ENCODE peak calls at places on chromosomes 11 and 22, in five cellular contexts. P is SK-N-MC, A is cardiac muscle cell, H is tibial artery, Z is gastrocnemius medialis. L is an unnamed sample. For H3K36me3, the result is how much of the 10 kb centered on the place peaks cover.

GRCh38 chr22:48075604-48076400 is 1313.4 kb downstream of the TBC1D22A start:
- DNase-seq in P (no peak), A (no peak), H (no peak), Z (no peak), L (no peak)

GRCh38 chr11:59151761-59152160 is 9.1 kb downstream of the FAM111A start:
- DNase-seq in P (no peak), A (no peak), H (no peak), Z (no peak), L (no peak)

GRCh38 chr22:25016311-25016710 is 63.8 kb downstream of the KIAA1671 start:
- DNase-seq in P (no peak), A (no peak), H (no peak), Z (no peak), L (no peak)

GRCh38 chr22:19621372-19622060 is 92.8 kb upstream of the SEPTIN5 start:
- DNase-seq in P (no peak), A (no peak), H (no peak), Z (no peak), L (no peak)

GRCh38 chr11:104912102-104912501 is 13.8 kb upstream of the CASP12 start:
- DNase-seq in P (no peak), A (no peak), H (no peak), Z (no peak), L (no peak)

GRCh38 chr22:27133951-27134664 is 476.7 kb downstream of the MIAT start:
- DNase-seq in P (no peak), A (no peak), H (peak), Z (peak), L (peak)

GRCh38 chr11:134951305-134951700 is 539.3 kb upstream of the B3GAT1 start:
- DNase-seq in P (peak), A (no peak), H (peak), Z (peak), L (no peak)

GRCh38 chr11:70872950-70873735 is 379.2 kb downstream of the SHANK2 start:
- DNase-seq in P (no peak), A (no peak), H (no peak), Z (no peak), L (no peak)

GRCh38 chr11:42013656-42014201 is 554.3 kb upstream of the LRRC4C start:
- DNase-seq in P (no peak), A (no peak), H (no peak), Z (no peak), L (no peak)

GRCh38 chr11:117839234-117839882 is 14.8 kb upstream of the FXYD2 start:
- DNase-seq in P (no peak), A (no peak), H (no peak), Z (no peak), L (no peak)

GRCh38 chr11:11980200-11980599 is 28.2 kb downstream of the DKK3 start:
- DNase-seq in P (no peak), A (no peak), H (no peak), Z (no peak), L (no peak)

GRCh38 chr11:67439321-67440228 is 2.1 kb upstream of the PTPRCAP start:
- DNase-seq in P (no peak), A (no peak), H (peak), Z (peak), L (no peak)

GRCh38 chr11:118051611-118052461 is 25.0 kb upstream of the TMPRSS4 start:
- DNase-seq in P (no peak), A (no peak), H (peak), Z (no peak), L (no peak)

GRCh38 chr11:64661146-64661545 is 61.9 kb downstream of the NRXN2 start:
- DNase-seq in P (no peak), A (no peak), H (peak), Z (peak), L (no peak)

GRCh38 chr11:59787816-59788215 is 22.8 kb downstream of the MRPL16 start:
- DNase-seq in P (no peak), A (peak), H (no peak), Z (no peak), L (no peak)

GRCh38 chr22:24302591-24302990 is 32.0 kb downstream of the SPECC1L start:
- DNase-seq in P (no peak), A (no peak), H (no peak), Z (no peak), L (no peak)

GRCh38 chr11:68677432-68677831 is 6.9 kb upstream of the GAL start:
- DNase-seq in P (no peak), A (no peak), H (no peak), Z (no peak), L (no peak)

GRCh38 chr11:124657922-124658321 is 15.6 kb downstream of the SIAE start:
- DNase-seq in P (no peak), A (no peak), H (no peak), Z (no peak), L (no peak)

GRCh38 chr11:111836766-111837165 is 34.6 kb downstream of the ALG9 start:
- DNase-seq in P (no peak), A (no peak), H (no peak), Z (no peak), L (no peak)

GRCh38 chr11:57144531-57145320 is 37.0 kb upstream of the LRRC55 start:
- DNase-seq in P (no peak), A (no peak), H (no peak), Z (no peak), L (no peak)

GRCh38 chr22:30325065-30325720 is 1.5 kb downstream of the TBC1D10A start:
- DNase-seq in P (no peak), A (peak), H (peak), Z (peak), L (peak)

GRCh38 chr11:2136209-2136951 is 2.8 kb downstream of the IGF2 start:
- DNase-seq in P (no peak), A (no peak), H (no peak), Z (no peak), L (no peak)

GRCh38 chr22:28873183-28873964 is 10.0 kb upstream of the ZNRF3 start:
- DNase-seq in P (no peak), A (no peak), H (no peak), Z (no peak), L (no peak)

GRCh38 chr11:71060358-71060757 is 192.0 kb downstream of the SHANK2 start:
- DNase-seq in P (no peak), A (no peak), H (no peak), Z (no peak), L (no peak)

GRCh38 chr11:71252782-71253730 is 679 bp upstream of the SHANK2 start:
- DNase-seq in P (no peak), A (peak), H (no peak), Z (no peak), L (peak)

GRCh38 chr22:17588606-17589005 is 25.3 kb downstream of the SLC25A18 start:
- DNase-seq in P (no peak), A (no peak), H (no peak), Z (no peak), L (no peak)

GRCh38 chr22:17589810-17590375 is 26.6 kb downstream of the SLC25A18 start:
- DNase-seq in P (no peak), A (no peak), H (peak), Z (no peak), L (no peak)

GRCh38 chr22:17590586-17590985 is 27.3 kb downstream of the SLC25A18 start:
- DNase-seq in P (no peak), A (no peak), H (peak), Z (no peak), L (no peak)

GRCh38 chr22:17596226-17596625 is 32.3 kb downstream of the ATP6V1E1 start:
- DNase-seq in P (no peak), A (no peak), H (peak), Z (no peak), L (no peak)

DNA sequence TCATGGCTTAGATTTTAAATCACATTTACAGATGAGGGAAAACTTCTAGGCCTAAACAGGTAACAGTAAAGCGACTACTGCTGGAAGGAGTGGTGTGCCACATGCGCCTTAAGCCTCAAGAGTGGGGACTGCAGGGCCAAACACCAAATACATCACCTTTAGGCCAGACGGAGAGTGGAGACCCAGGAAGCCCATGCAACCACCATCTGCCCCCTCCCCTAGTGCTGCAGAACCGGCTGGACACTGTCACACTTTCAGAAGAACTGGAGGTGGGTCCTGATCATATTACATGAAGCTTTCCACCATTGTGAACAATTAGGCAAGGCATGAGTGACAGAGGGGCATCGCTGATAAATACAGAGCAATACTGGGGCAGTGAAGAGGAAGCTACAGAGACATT is 28.9 kb downstream of the SLC25A18 start:
- DNase-seq in P (no peak), A (no peak), H (peak), Z (no peak), L (no peak)
- H3K36me3 ChIP-seq in P (half or more), A (under half), H (half or more), Z (under half), L (under half)

DNA sequence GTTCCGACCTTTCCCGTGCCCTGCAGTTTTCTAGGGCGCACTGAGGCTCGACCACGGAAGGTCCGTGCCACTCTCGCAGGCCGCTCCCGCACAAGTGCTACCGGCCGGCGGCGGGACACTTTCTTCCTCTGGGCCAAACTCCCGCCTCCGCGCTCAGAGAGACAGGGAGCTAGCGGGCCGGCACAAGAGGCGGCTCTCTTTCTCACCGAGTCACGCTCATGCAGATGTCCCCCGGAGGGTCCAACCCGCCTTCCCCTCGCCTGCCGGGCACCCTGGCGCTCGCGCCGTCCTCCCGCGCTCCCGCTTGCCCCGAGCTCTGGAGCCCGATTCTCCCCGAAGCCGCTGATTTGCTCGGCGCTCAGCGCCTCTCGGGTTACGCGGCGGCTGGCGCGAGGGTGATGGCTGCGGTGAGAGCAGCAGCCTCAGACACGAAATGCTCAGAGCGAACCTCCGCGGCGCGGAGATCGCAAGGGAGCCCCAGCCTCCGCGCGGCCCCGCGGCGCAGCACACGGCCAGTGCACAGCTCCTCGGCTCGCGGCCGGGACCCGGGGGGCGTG is 1.0 kb downstream of the LMO1 start:
- DNase-seq in P (no peak), A (peak), H (peak), Z (peak), L (no peak)
- H3K4me3 ChIP-seq in P (no peak), A (peak), H (peak), Z (peak), L (peak)

DNA sequence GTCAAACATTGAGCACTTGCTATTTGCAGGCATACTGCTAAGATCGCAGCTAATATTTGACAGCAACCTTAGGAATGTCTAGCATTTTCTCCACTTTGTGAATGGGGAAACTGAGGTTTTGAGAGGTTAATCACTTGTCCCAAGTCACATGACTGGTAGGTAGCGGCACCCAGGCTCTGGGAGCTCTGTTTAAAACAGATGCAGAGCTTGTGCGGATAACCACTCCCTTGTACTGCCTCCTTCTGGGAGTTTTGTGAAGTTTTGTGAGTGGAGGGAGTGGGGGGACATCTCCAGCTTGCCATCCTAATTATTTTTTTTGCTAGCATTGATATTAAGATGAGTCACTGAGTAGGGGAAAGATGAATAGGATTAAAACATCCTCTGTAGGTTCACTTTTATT is 134.7 kb downstream of the GRIK4 start:
- DNase-seq in P (no peak), A (no peak), H (no peak), Z (no peak), L (no peak)
- H3K36me3 ChIP-seq in P (under half), A (under half), H (under half), Z (under half), L (under half)

GRCh38 chr11:121453589-121454299 is 977 bp upstream of the SORL1-AS1 start:
- DNase-seq in P (no peak), A (no peak), H (no peak), Z (no peak), L (no peak)

GRCh38 chr11:121452609-121453150 is at the start of gene SORL1-AS1:
- DNase-seq in P (no peak), A (no peak), H (no peak), Z (no peak), L (no peak)

GRCh38 chr11:121456816-121457431 is 4.2 kb upstream of the SORL1-AS1 start:
- DNase-seq in P (no peak), A (no peak), H (no peak), Z (no peak), L (no peak)

GRCh38 chr11:121451982-121452608 is at the start of gene SORL1:
- DNase-seq in P (no peak), A (peak), H (peak), Z (peak), L (no peak)

DNA sequence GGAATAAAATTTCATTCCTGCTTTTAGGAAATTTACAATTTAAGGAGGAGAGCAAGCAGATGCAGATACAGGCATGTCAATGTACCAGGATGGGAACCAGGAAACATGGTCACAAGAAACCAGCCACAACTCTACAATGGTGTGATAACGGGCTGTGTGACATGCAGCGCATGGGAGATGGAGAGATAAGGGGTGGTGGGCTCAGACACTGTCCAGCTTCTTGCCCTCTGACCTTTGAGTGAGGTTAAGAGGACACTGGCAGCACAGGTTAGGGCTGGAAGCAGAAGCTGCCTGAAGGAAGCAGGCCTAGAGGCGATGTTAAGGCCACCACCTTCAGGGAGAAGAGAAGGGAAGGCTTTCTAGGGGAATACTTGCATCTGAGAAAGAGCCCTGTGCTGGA is 2.3 kb upstream of the SORL1-AS1 start:
- DNase-seq in P (no peak), A (no peak), H (no peak), Z (no peak), L (no peak)
- H3K4me3 ChIP-seq in P (no peak), A (no peak), H (no peak), Z (no peak), L (no peak)